ENCODE peak calls at places on chromosome 19, in six cellular contexts. L, F, O, D, H and A are unnamed samples. For H3K4me1, the result is how much of the 10 kb centered on the place peaks cover.

GRCh38 chr19:40217921-40218890 is at the start of gene TTC9B:
- DNase-seq in F (no peak), H (no peak), D (no peak), O (no peak), L (peak), A (peak)

GRCh38 chr19:29867984-29868383 is 56.2 kb downstream of the CCNE1 start:
- DNase-seq in H (no peak), O (no peak), L (no peak), D (no peak), F (no peak), A (no peak)

GRCh38 chr19:41563847-41564514 is 12.0 kb upstream of the CEACAM21 start:
- DNase-seq in O (no peak), L (peak), D (no peak), H (no peak), F (peak), A (peak)

GRCh38 chr19:35889370-35890112 is 10.8 kb downstream of the NFKBID start:
- DNase-seq in O (no peak), D (no peak), L (no peak), H (no peak), F (no peak), A (no peak)

GRCh38 chr19:50705422-50706019 is 14.1 kb downstream of the SHANK1 start:
- DNase-seq in F (no peak), O (no peak), L (no peak), D (no peak), H (no peak), A (peak)

GRCh38 chr19:42529248-42529764 is 1.0 kb upstream of the CEACAM1 start:
- DNase-seq in D (peak), F (peak), O (peak), L (peak), H (peak), A (peak)

GRCh38 chr19:58046856-58047255 is 12.2 kb upstream of the ZNF135 start:
- DNase-seq in F (no peak), H (no peak), O (no peak), D (no peak), L (no peak), A (no peak)

GRCh38 chr19:9916719-9917118 is 19.6 kb downstream of the OLFM2 start:
- DNase-seq in O (no peak), D (no peak), H (no peak), L (no peak), F (no peak), A (no peak)

GRCh38 chr19:40674291-40674690 is 16.2 kb downstream of the NUMBL start:
- DNase-seq in H (no peak), F (no peak), O (no peak), D (no peak), L (no peak), A (no peak)

GRCh38 chr19:44696939-44697669 is 1.8 kb upstream of the CEACAM16 start:
- DNase-seq in H (no peak), D (no peak), L (no peak), F (no peak), O (no peak), A (no peak)

GRCh38 chr19:42857544-42857867 is 22.0 kb downstream of the PSG1 start:
- DNase-seq in L (no peak), O (no peak), F (no peak), H (no peak), D (no peak), A (no peak)

GRCh38 chr19:12665646-12666304 is 767 bp downstream of the MAN2B1 start:
- DNase-seq in F (no peak), O (no peak), H (no peak), D (no peak), L (no peak), A (no peak)

GRCh38 chr19:35225951-35226350 is 2.6 kb downstream of the FAM187B start:
- DNase-seq in D (no peak), O (no peak), H (no peak), F (no peak), L (no peak), A (no peak)

GRCh38 chr19:3683866-3684816 is 16.1 kb downstream of the PIP5K1C start:
- DNase-seq in H (no peak), O (no peak), D (no peak), F (no peak), L (no peak), A (no peak)

GRCh38 chr19:3606174-3606689 is 443 bp downstream of the TBXA2R start:
- DNase-seq in H (peak), O (no peak), L (no peak), D (no peak), F (no peak), A (peak)

GRCh38 chr19:16801599-16801998 is 27.6 kb upstream of the SIN3B start:
- DNase-seq in F (no peak), L (no peak), D (no peak), O (no peak), H (no peak), A (no peak)

GRCh38 chr19:45955905-45956608 is 17.6 kb downstream of the NOVA2 start:
- DNase-seq in H (no peak), O (peak), D (peak), F (no peak), L (no peak), A (no peak)

GRCh38 chr19:46428278-46429141 is at the start of gene PNMA8C:
- DNase-seq in D (peak), O (peak), F (peak), H (peak), L (no peak), A (peak)

GRCh38 chr19:12995596-12996541 is 594 bp downstream of the NFIX start:
- DNase-seq in H (no peak), O (peak), F (no peak), D (no peak), L (no peak), A (no peak)

GRCh38 chr19:38004505-38005223 is 97.7 kb downstream of the SIPA1L3 start:
- DNase-seq in D (peak), O (peak), H (peak), L (no peak), F (no peak), A (no peak)

GRCh38 chr19:13096968-13097330 is 5.7 kb downstream of the LYL1 start:
- DNase-seq in H (no peak), D (no peak), F (no peak), L (no peak), O (no peak), A (peak)

GRCh38 chr19:2490659-2491058 is 14.7 kb downstream of the GADD45B start:
- DNase-seq in F (no peak), O (no peak), L (no peak), D (no peak), H (no peak), A (no peak)

GRCh38 chr19:43610493-43610892 is 1.4 kb upstream of the SRRM5 start:
- DNase-seq in D (no peak), L (no peak), H (no peak), O (no peak), F (no peak), A (no peak)

GRCh38 chr19:38727306-38727867 is 16.9 kb downstream of the CAPN12 start:
- DNase-seq in L (no peak), H (no peak), O (no peak), D (no peak), F (no peak), A (no peak)

GRCh38 chr19:30539315-30539714 is 167.1 kb downstream of the ZNF536 start:
- DNase-seq in O (no peak), L (no peak), F (no peak), D (no peak), H (no peak), A (no peak)

GRCh38 chr19:31591258-31591657 is 242.0 kb upstream of the TSHZ3 start:
- DNase-seq in F (no peak), L (no peak), O (no peak), D (no peak), H (no peak), A (no peak)

GRCh38 chr19:9936151-9937000 is at the start of gene OLFM2:
- DNase-seq in F (no peak), L (no peak), O (no peak), D (peak), H (no peak), A (no peak)

GRCh38 chr19:58279042-58279924 is 528 bp downstream of the ZNF8 start:
- DNase-seq in H (peak), F (peak), D (peak), O (peak), L (peak), A (peak)

GRCh38 chr19:49512970-49513745 is 697 bp downstream of the FCGRT start:
- DNase-seq in F (no peak), L (no peak), O (peak), D (peak), H (peak), A (peak)
- H3K4me1 ChIP-seq in F (under half), L (under half), O (under half), D (under half), H (half or more), A (under half)

GRCh38 chr19:827314-827709 is 325 bp upstream of the AZU1 start:
- DNase-seq in H (no peak), L (no peak), D (no peak), O (no peak), F (no peak), A (no peak)
- H3K4me1 ChIP-seq in H (under half), L (under half), D (under half), O (under half), F (under half), A (under half)

DNA sequence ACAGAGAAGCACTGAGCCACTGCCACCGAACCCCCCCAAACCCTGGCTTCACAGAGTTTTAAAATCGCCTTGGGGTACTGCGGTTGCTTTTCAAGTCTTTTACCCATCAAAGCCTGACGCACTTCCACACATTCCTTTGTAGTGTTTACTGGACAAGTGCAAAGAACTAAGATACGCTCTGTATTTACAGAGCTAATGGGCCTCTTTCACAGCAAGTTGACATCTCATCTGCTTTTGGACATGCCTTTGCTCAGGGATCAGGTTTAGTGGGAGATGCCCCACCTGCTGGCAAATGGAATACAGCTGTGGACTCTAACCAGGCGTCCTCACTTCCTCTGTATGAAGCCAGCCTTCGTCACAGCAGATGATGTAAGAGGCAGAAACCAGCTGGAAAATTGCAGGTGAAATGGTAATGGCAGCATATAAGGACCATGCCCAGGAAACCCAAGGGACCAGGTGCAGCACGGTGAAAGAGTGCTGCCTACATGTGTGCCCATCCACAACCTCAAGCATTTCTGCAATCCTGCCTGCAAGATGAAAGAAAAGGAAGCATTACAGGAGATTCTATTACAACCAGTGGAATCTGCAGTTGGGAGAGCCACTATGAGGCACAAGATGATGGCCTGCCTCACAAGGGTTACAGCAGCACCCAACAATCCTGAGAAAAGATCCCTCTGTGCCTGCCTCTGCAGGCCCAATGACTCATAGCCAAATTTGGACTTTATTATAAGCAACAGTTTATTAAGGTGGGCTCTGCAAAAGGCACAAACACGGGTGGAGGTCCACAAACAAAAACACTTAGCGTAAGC is 34.7 kb downstream of the BRD4 start:
- DNase-seq in H (no peak), D (no peak), L (no peak), O (no peak), F (no peak), A (no peak)
- H3K4me1 ChIP-seq in H (half or more), D (under half), L (half or more), O (under half), F (half or more), A (half or more)

GRCh38 chr19:918481-919156 is 1.5 kb downstream of the KISS1R start:
- DNase-seq in H (no peak), D (no peak), O (no peak), F (no peak), L (no peak), A (no peak)

GRCh38 chr19:918152-918437 is 962 bp downstream of the KISS1R start:
- DNase-seq in O (no peak), H (no peak), F (no peak), D (no peak), L (no peak), A (no peak)

GRCh38 chr19:917323-918151 is at the start of gene KISS1R:
- DNase-seq in H (peak), O (no peak), D (no peak), F (no peak), L (no peak), A (no peak)

GRCh38 chr19:919157-920050 is 2.3 kb downstream of the KISS1R start:
- DNase-seq in L (peak), D (no peak), O (no peak), H (no peak), F (no peak), A (no peak)

DNA sequence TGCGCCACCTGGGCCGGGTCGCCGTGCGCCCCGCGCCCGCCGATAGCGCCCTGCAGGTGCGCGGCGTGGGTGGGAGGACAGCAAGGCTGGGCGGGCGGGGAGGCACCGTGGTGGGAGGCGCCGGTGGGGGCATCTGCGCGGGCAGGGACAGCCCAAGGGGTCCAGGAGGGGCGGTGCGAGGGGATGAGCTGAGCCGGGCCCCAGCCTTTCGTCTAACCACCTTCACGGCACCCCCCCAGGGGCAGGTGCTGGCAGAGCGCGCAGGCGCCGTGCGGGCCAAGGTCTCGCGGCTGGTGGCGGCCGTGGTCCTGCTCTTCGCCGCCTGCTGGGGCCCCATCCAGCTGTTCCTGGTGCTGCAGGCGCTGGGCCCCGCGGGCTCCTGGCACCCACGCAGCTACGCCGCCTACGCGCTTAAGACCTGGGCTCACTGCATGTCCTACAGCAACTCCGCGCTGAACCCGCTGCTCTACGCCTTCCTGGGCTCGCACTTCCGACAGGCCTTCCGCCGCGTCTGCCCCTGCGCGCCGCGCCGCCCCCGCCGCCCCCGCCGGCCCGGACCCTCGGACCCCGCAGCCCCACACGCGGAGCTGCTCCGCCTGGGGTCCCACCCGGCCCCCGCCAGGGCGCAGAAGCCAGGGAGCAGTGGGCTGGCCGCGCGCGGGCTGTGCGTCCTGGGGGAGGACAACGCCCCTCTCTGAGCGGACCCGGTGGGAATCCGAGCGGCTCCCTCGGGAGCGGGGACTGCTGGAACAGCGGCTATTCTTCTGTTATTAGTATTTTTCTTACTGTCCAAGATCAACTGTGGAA is 3.1 kb downstream of the KISS1R start:
- DNase-seq in L (peak), O (no peak), D (no peak), F (peak), H (no peak), A (peak)
- H3K4me1 ChIP-seq in L (under half), O (under half), D (under half), F (under half), H (half or more), A (half or more)

DNA sequence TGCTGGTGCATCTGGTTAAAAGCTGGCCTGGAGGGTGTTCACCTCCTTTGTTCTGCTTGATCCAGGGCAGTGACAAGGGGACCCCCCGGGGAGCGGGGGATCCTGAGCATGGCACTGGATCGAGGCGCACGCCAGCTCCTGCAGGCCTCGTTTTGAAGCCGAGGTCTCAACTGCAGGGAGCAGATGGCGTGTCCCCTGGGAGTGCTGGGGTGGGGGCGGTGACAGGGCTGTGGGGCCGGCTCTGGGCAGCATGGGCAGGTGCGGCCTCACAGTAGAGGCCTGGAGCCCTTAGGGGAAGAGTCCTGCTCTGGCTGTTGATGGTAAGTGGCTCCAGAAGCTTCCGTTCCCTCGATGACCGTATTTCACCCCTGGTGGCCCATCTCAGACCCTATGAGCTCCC is 51.8 kb downstream of the CRTC1 start:
- DNase-seq in F (no peak), D (no peak), L (no peak), O (no peak), H (no peak), A (no peak)
- H3K4me1 ChIP-seq in F (under half), D (under half), L (under half), O (under half), H (half or more), A (under half)

DNA sequence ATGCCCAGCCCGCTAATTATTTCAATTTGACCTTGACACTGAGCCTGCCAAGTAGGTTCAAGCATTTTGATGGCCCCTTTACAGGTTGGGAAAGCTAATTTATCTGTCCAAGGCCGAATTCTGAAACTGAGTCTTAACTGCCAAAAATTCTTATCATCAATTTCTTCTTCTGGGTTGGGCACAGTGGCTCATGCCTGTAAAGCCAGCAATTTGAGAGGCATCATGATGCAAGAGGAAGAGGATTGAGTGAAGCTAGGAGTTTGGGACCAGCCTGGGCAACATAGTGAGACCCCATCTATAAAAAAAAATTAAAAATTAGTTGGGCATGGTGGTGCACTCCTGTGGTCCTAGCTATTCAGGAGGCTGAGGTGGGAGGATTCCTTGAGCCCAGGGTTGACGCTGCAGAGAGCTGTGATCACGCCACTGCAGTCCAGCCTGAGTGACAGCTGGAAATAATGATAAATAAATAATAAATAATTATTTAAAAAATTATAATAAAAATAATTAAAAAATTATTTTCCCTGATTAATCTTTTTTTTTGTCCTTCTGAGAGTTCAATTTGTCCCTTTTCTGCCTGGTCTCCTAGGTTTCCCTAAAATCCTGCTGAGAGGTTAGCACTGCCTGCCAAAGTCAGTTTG is 1.3 kb upstream of the LDLR start:
- DNase-seq in D (no peak), O (no peak), F (no peak), L (no peak), H (no peak), A (no peak)
- H3K4me1 ChIP-seq in D (under half), O (under half), F (under half), L (half or more), H (half or more), A (under half)

GRCh38 chr19:4723465-4724251 is at the start of gene DPP9:
- DNase-seq in F (peak), L (peak), D (peak), O (peak), H (peak), A (peak)
- H3K4me1 ChIP-seq in F (under half), L (under half), D (under half), O (under half), H (under half), A (under half)

DNA sequence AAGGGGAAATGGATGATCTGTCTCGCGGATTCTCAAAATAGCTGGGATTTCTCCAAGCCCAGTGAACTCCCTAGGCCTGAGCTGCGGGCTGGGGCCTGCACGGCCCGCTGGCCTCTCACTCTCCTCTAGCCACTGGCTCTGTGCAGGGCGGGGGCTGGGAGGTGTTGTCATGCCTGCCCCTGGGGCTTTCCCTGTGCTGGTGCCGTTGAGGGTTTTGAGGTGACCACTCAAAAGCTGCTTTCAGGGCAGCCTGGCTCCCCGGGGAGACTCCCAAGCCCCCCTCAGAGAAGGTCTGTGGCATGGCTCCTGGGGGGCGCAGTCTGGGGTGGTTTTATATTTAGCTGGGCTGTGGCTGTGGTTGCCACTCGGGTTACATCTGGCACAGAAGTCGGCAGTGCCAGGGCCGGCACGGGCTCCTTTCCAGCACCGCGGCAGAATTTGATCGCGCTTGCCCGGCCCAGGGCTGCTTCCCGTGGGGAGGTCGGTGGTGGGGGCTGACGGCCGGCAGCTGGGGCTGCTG is 10.0 kb downstream of the NDUFB7 start:
- DNase-seq in D (no peak), L (no peak), O (peak), F (no peak), H (peak), A (no peak)
- H3K4me1 ChIP-seq in D (under half), L (under half), O (under half), F (under half), H (under half), A (under half)